ENCODE peak calls at places on chromosomes 12 and 14, in six cellular contexts. C is AG09309, J is AG04450, F is heart right ventricle, M is astrocyte of the spinal cord, S is lower lobe of right lung. E is an unnamed sample.

GRCh38 chr12:57543666-57544065 is 3.3 kb downstream of the DCTN2 start:
- DNase-seq in C (no peak), J (no peak), F (no peak), M (no peak), S (no peak), E (no peak)

GRCh38 chr14:69625299-69626131 is 14.1 kb downstream of the SUSD6 start:
- DNase-seq in C (no peak), J (no peak), F (peak), M (peak), S (peak), E (peak)

GRCh38 chr12:49825360-49825970 is 2.7 kb downstream of the NCKAP5L start:
- DNase-seq in C (no peak), J (no peak), F (no peak), M (peak), S (peak), E (peak)

GRCh38 chr12:14961466-14962155 is at the start of gene ARHGDIB:
- DNase-seq in C (no peak), J (no peak), F (peak), M (no peak), S (peak), E (peak)

GRCh38 chr14:68762944-68763831 is 29.7 kb downstream of the ZFP36L1 start:
- DNase-seq in C (no peak), J (no peak), F (peak), M (no peak), S (peak), E (peak)

GRCh38 chr12:21773799-21774198 is 707 bp downstream of the KCNJ8 start:
- DNase-seq in C (no peak), J (no peak), F (no peak), M (peak), S (no peak), E (peak)

GRCh38 chr12:120457133-120457532 is 10.9 kb downstream of the GATC start:
- DNase-seq in C (no peak), J (no peak), F (no peak), M (no peak), S (no peak), E (peak)

GRCh38 chr12:14849664-14850063 is 6.3 kb upstream of the ART4 start:
- DNase-seq in C (no peak), J (no peak), F (peak), M (peak), S (no peak), E (peak)

GRCh38 chr12:132141976-132142678 is 2.0 kb downstream of the DDX51 start:
- DNase-seq in C (no peak), J (no peak), F (no peak), M (no peak), S (no peak), E (no peak)

GRCh38 chr12:80442426-80443222 is 1.4 kb upstream of the PTPRQ start:
- DNase-seq in C (no peak), J (no peak), F (no peak), M (peak), S (no peak), E (peak)

GRCh38 chr14:71320107-71320733 is 413.0 kb downstream of the PCNX1 start:
- DNase-seq in C (peak), J (peak), F (peak), M (peak), S (peak), E (peak)

GRCh38 chr12:31406345-31406744 is 80.4 kb upstream of the SINHCAF start:
- DNase-seq in C (no peak), J (no peak), F (no peak), M (no peak), S (no peak), E (peak)

GRCh38 chr12:50110762-50111416 is 1.1 kb upstream of the COX14 start:
- DNase-seq in C (no peak), J (no peak), F (peak), M (no peak), S (peak), E (peak)

GRCh38 chr12:8692573-8692972 is 5.2 kb upstream of the RIMKLB start:
- DNase-seq in C (no peak), J (no peak), F (peak), M (peak), S (no peak), E (peak)

GRCh38 chr14:65849558-65849957 is 437.0 kb downstream of the FUT8 start:
- DNase-seq in C (no peak), J (no peak), F (no peak), M (no peak), S (no peak), E (no peak)

GRCh38 chr12:88958961-88959360 is 378.7 kb upstream of the KITLG start:
- DNase-seq in C (no peak), J (no peak), F (no peak), M (no peak), S (no peak), E (no peak)

GRCh38 chr12:58069268-58069967 is 128.1 kb downstream of the ATP23 start:
- DNase-seq in C (peak), J (peak), F (no peak), M (no peak), S (no peak), E (peak)

GRCh38 chr12:130043685-130044421 is 118.4 kb upstream of the FZD10 start:
- DNase-seq in C (no peak), J (no peak), F (no peak), M (no peak), S (no peak), E (no peak)

GRCh38 chr12:111438501-111438900 is 32.8 kb downstream of the SH2B3 start:
- DNase-seq in C (no peak), J (no peak), F (no peak), M (peak), S (no peak), E (peak)

GRCh38 chr14:21191809-21192446 is 36.1 kb upstream of the OR5AU1 start:
- DNase-seq in C (no peak), J (no peak), F (peak), M (no peak), S (peak), E (peak)

GRCh38 chr12:94644622-94645021 is 5.7 kb downstream of the TMCC3 start:
- DNase-seq in C (peak), J (no peak), F (no peak), M (peak), S (no peak), E (peak)

GRCh38 chr12:85275359-85275758 is 4.7 kb upstream of the ALX1 start:
- DNase-seq in C (no peak), J (no peak), F (no peak), M (no peak), S (no peak), E (peak)

GRCh38 chr12:120466560-120467315 is 2.8 kb downstream of the SRSF9 start:
- DNase-seq in C (no peak), J (no peak), F (peak), M (peak), S (no peak), E (peak)

GRCh38 chr14:49692895-49693737 is at the start of gene KLHDC1:
- DNase-seq in C (peak), J (peak), F (peak), M (peak), S (peak), E (peak)

GRCh38 chr12:86134571-86134970 is 121.6 kb downstream of the MGAT4C start:
- DNase-seq in C (no peak), J (no peak), F (no peak), M (peak), S (no peak), E (peak)

GRCh38 chr12:2855546-2855945 is 1.3 kb downstream of the TEX52 start:
- DNase-seq in C (no peak), J (no peak), F (no peak), M (no peak), S (no peak), E (no peak)

GRCh38 chr12:53989227-53990113 is 4.5 kb downstream of the HOXC10 start:
- DNase-seq in C (no peak), J (no peak), F (no peak), M (peak), S (no peak), E (peak)

GRCh38 chr12:130177615-130178014 is 15.4 kb downstream of the FZD10 start:
- DNase-seq in C (no peak), J (no peak), F (no peak), M (no peak), S (no peak), E (no peak)

GRCh38 chr12:111643428-111643826 is 42.3 kb downstream of the BRAP start:
- DNase-seq in C (no peak), J (peak), F (peak), M (peak), S (no peak), E (peak)

GRCh38 chr14:97379091-97379531 is 581.9 kb downstream of the VRK1 start:
- DNase-seq in C (no peak), J (no peak), F (no peak), M (no peak), S (no peak), E (no peak)

GRCh38 chr14:49769581-49770211 is 1.7 kb downstream of the KLHDC2 start:
- DNase-seq in C (no peak), J (no peak), F (no peak), M (no peak), S (peak), E (no peak)

GRCh38 chr12:2688381-2688881 is 106.3 kb upstream of the FKBP4 start:
- DNase-seq in C (no peak), J (no peak), F (no peak), M (no peak), S (no peak), E (no peak)

GRCh38 chr12:29743801-29744200 is 39.9 kb downstream of the TMTC1 start:
- DNase-seq in C (no peak), J (peak), F (no peak), M (peak), S (no peak), E (peak)

GRCh38 chr12:49945394-49946080 is 5.0 kb upstream of the AQP2 start:
- DNase-seq in C (peak), J (peak), F (peak), M (peak), S (peak), E (peak)

GRCh38 chr12:124759841-124760508 is 103.7 kb downstream of the SCARB1 start:
- DNase-seq in C (no peak), J (no peak), F (no peak), M (no peak), S (peak), E (peak)
- TF ChIP-seq CTCF in C (no peak), J (no peak), F (no peak), M (no peak), S (no peak), E (no peak)

GRCh38 chr14:102231476-102232347 is 73.3 kb downstream of the MOK start:
- DNase-seq in C (no peak), J (no peak), F (no peak), M (no peak), S (no peak), E (no peak)
- H3K4me3 ChIP-seq in C (no peak), J (no peak), F (no peak), M (no peak), S (no peak), E (no peak)

GRCh38 chr12:106246891-106247730 is 709 bp downstream of the CKAP4 start:
- DNase-seq in C (no peak), J (no peak), F (peak), M (peak), S (peak), E (peak)
- TF ChIP-seq CTCF in C (peak), J (peak), F (no peak), M (no peak), S (no peak), E (peak)

GRCh38 chr14:92926931-92927330 is 4.0 kb downstream of the CHGA start:
- DNase-seq in C (no peak), J (no peak), F (no peak), M (no peak), S (no peak), E (no peak)

GRCh38 chr14:92926180-92926845 is 3.4 kb downstream of the CHGA start:
- DNase-seq in C (no peak), J (no peak), F (no peak), M (no peak), S (no peak), E (no peak)

GRCh38 chr14:92923744-92924103 is 774 bp downstream of the CHGA start:
- DNase-seq in C (no peak), J (no peak), F (no peak), M (no peak), S (no peak), E (no peak)

GRCh38 chr14:92924247-92924646 is 1.3 kb downstream of the CHGA start:
- DNase-seq in C (no peak), J (no peak), F (no peak), M (no peak), S (no peak), E (no peak)

DNA sequence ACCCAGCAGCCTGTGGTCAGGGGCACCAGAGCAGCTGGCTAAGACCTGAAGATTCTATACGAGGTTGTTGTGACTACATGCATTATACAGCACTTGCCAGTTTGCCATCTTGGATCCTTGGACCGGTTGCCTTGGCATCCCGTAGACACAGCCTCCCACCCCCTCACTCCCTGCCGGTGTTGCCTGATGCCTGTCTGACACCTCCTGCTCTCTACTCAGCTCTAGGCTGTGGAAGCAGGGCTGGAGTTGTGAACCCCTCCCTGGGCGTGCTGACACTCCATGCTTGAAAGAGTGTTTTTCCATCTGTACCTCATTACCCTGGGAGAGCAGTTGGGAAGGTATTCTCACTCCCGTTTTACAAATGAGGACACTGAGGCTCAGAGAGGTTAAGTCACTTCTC is 2.5 kb downstream of the CHGA start:
- DNase-seq in C (no peak), J (no peak), F (no peak), M (no peak), S (no peak), E (no peak)
- H3K4me3 ChIP-seq in C (no peak), J (no peak), F (no peak), M (no peak), S (no peak), E (no peak)

DNA sequence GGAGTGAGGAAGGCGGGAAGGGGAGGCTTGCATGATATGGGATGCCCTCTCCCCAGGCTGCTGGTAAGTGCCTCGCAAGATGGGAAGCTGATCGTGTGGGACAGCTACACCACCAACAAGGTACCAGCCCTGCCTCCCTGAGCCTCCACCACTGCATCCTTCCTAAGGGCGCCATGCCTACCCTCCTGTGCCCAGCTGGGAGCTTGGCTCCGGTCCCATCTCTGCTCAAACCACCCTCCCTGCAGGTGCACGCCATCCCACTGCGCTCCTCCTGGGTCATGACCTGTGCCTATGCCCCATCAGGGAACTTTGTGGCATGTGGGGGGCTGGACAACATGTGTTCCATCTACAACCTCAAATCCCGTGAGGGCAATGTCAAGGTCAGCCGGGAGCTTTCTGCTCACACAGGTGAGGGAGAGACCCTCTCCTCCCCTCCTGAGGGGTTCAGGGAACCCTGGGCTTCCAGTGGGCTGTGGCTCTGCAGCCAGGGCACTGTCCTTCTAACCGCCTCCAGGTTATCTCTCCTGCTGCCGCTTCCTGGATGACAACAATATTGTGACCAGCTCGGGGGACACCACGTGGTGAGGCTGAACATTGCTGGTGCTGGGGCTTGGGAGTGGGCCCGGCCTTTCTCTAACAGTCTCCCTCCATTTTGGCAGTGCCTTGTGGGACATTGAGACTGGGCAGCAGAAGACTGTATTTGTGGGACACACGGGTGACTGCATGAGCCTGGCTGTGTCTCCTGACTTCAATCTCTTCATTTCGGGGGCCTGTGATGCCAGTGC is 2.6 kb downstream of the GNB3 start:
- DNase-seq in C (no peak), J (no peak), F (no peak), M (no peak), S (no peak), E (no peak)
- TF ChIP-seq CTCF in C (no peak), J (no peak), F (no peak), M (no peak), S (no peak), E (no peak)

GRCh38 chr14:54025661-54026060 is 69.0 kb upstream of the BMP4 start:
- DNase-seq in C (peak), J (no peak), F (peak), M (peak), S (no peak), E (peak)
- H3K4me3 ChIP-seq in C (no peak), J (no peak), F (no peak), M (no peak), S (no peak), E (no peak)

DNA sequence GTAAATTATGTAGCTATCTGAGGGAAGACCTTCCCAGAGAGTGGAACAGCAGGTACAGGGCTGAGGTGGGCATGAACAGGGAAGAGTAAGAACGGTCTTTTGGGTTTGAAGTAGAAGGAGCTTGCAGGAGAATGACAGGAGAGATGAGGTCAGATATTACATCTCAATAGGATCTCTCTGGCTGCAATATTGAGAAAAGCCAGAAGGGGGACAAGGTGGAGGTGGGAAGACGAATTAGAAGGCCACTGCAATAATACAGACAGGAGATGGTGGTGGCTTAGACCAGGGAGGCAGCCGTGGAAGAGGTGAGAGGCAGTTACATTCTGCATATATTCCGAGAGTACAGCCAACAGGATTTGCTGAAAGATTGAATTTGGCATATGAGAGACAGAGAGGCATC is 310.2 kb downstream of the APAF1 start:
- DNase-seq in C (no peak), J (no peak), F (no peak), M (peak), S (no peak), E (peak)
- TF ChIP-seq CTCF in C (peak), J (peak), F (no peak), M (peak), S (no peak), E (peak)

GRCh38 chr14:99659333-99659741 is 14.4 kb downstream of the HHIPL1 start:
- DNase-seq in C (no peak), J (no peak), F (no peak), M (no peak), S (no peak), E (no peak)
- H3K4me3 ChIP-seq in C (no peak), J (no peak), F (no peak), M (no peak), S (no peak), E (no peak)

GRCh38 chr12:60257063-60257462 is 661.2 kb downstream of the SLC16A7 start:
- DNase-seq in C (peak), J (peak), F (no peak), M (peak), S (no peak), E (peak)
- TF ChIP-seq CTCF in C (peak), J (peak), F (no peak), M (peak), S (no peak), E (peak)

GRCh38 chr12:66170606-66171005 is 810 bp upstream of the TMBIM4 start:
- DNase-seq in C (no peak), J (no peak), F (no peak), M (no peak), S (no peak), E (no peak)
- H3K4me3 ChIP-seq in C (peak), J (peak), F (peak), M (peak), S (peak), E (no peak)

E was measured in choroid plexus epithelial cell.